ENCODE peak calls at places on chromosomes 12 and 14, in ten cellular contexts. I, J, X, E, O, F, G, U, L and M are unnamed samples. For H3K9me3, the result is how much of the 10 kb centered on the place peaks cover.

GRCh38 chr12:106455100-106455499 is 97.6 kb downstream of the POLR3B start:
- DNase-seq in I (no peak), J (no peak), X (no peak), E (no peak), O (no peak), F (no peak), G (no peak), U (no peak), L (no peak), M (no peak)

GRCh38 chr14:32512813-32513212 is 183.7 kb downstream of the AKAP6 start:
- DNase-seq in I (no peak), J (no peak), X (no peak), E (no peak), O (no peak), F (no peak), G (no peak), U (no peak), L (no peak), M (no peak)

GRCh38 chr14:79732911-79733310 is 478.4 kb downstream of the DIO2 start:
- DNase-seq in I (no peak), J (no peak), X (no peak), E (no peak), O (no peak), F (no peak), G (no peak), U (no peak), L (no peak), M (no peak)

GRCh38 chr12:49335955-49336644 is 888 bp downstream of the C1QL4 start:
- DNase-seq in I (no peak), J (no peak), X (no peak), E (no peak), O (no peak), F (no peak), G (no peak), U (no peak), L (no peak), M (peak)

GRCh38 chr12:587551-588322 is 75.5 kb downstream of the NINJ2 start:
- DNase-seq in I (peak), J (no peak), X (no peak), E (no peak), O (no peak), F (no peak), G (no peak), U (no peak), L (no peak), M (no peak)

GRCh38 chr12:18595406-18595805 is 142.4 kb downstream of the PLCZ1 start:
- DNase-seq in I (no peak), J (no peak), X (peak), E (no peak), O (no peak), F (no peak), G (no peak), U (no peak), L (no peak), M (no peak)

GRCh38 chr14:21039585-21040369 is 2.4 kb upstream of the RNASE7 start:
- DNase-seq in I (no peak), J (peak), X (peak), E (no peak), O (peak), F (peak), G (no peak), U (no peak), L (peak), M (peak)

GRCh38 chr12:51862947-51863346 is 14.4 kb upstream of the FIGNL2 start:
- DNase-seq in I (no peak), J (no peak), X (no peak), E (no peak), O (no peak), F (no peak), G (no peak), U (peak), L (peak), M (no peak)

GRCh38 chr12:26630546-26631027 is 202.4 kb downstream of the ITPR2 start:
- DNase-seq in I (no peak), J (no peak), X (peak), E (no peak), O (no peak), F (no peak), G (no peak), U (no peak), L (no peak), M (peak)

GRCh38 chr14:68246074-68246980 is 426.7 kb downstream of the RAD51B start:
- DNase-seq in I (no peak), J (no peak), X (no peak), E (no peak), O (no peak), F (no peak), G (no peak), U (no peak), L (no peak), M (peak)

GRCh38 chr14:22448035-22448904 is 140.8 kb downstream of the DAD1 start:
- DNase-seq in I (no peak), J (no peak), X (no peak), E (no peak), O (no peak), F (no peak), G (no peak), U (no peak), L (no peak), M (no peak)

GRCh38 chr14:46344327-46344937 is 307.1 kb downstream of the RPL10L start:
- DNase-seq in I (no peak), J (no peak), X (peak), E (no peak), O (peak), F (peak), G (no peak), U (no peak), L (peak), M (peak)

GRCh38 chr12:25811656-25812126 is 146.8 kb upstream of the RASSF8 start:
- DNase-seq in I (no peak), J (no peak), X (no peak), E (no peak), O (no peak), F (peak), G (no peak), U (no peak), L (no peak), M (peak)

GRCh38 chr12:18970603-18971002 is 158.9 kb upstream of the PLEKHA5 start:
- DNase-seq in I (no peak), J (no peak), X (no peak), E (no peak), O (no peak), F (no peak), G (no peak), U (no peak), L (peak), M (no peak)

GRCh38 chr14:37122288-37122687 is 50.1 kb downstream of the SLC25A21 start:
- DNase-seq in I (no peak), J (no peak), X (no peak), E (no peak), O (no peak), F (peak), G (no peak), U (no peak), L (no peak), M (peak)

GRCh38 chr12:48119078-48119833 is at the start of gene PFKM:
- DNase-seq in I (peak), J (peak), X (peak), E (peak), O (peak), F (peak), G (peak), U (peak), L (peak), M (peak)

GRCh38 chr14:100967178-100967577 is 63.7 kb upstream of the RTL1 start:
- DNase-seq in I (no peak), J (no peak), X (no peak), E (no peak), O (no peak), F (no peak), G (no peak), U (no peak), L (no peak), M (no peak)

GRCh38 chr14:99393059-99393655 is 87.5 kb downstream of the SETD3 start:
- DNase-seq in I (no peak), J (peak), X (no peak), E (peak), O (peak), F (peak), G (no peak), U (peak), L (peak), M (peak)

GRCh38 chr12:130017571-130018449 is 114.0 kb upstream of the TMEM132D start:
- DNase-seq in I (no peak), J (no peak), X (no peak), E (no peak), O (no peak), F (no peak), G (no peak), U (no peak), L (no peak), M (no peak)

DNA sequence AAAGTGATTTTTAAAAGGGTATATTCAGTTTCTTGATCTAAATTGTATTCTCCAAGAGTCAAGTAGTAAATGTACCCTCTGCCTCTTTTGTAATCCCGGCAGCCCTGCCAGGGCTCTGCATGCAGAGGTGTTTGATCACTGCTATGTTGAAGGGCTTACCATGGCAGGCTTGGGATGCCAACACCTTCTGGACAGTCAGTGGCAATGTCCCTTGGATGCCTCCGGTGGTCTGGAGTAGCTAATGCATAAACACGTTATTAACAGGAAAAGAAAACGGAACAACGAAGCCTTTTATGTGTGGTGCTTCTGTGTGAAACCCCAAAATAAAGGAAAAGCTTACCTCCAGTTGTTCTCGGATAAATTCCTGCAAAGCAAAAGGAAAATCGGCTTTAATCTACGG is 19.9 kb downstream of the EIF2B2 start:
- DNase-seq in I (no peak), J (no peak), X (no peak), E (peak), O (peak), F (no peak), G (no peak), U (no peak), L (peak), M (peak)
- TF ChIP-seq CTCF in I (peak), J (no peak), X (peak), E (peak), O (peak), F (peak), G (peak), U (peak), L (peak), M (peak)

GRCh38 chr14:26410189-26410685 is 187.6 kb downstream of the NOVA1 start:
- DNase-seq in I (no peak), J (no peak), X (no peak), E (no peak), O (no peak), F (no peak), G (no peak), U (no peak), L (no peak), M (no peak)

GRCh38 chr14:26415618-26416123 is 182.2 kb downstream of the NOVA1 start:
- DNase-seq in I (peak), J (peak), X (no peak), E (no peak), O (no peak), F (no peak), G (no peak), U (no peak), L (no peak), M (no peak)

GRCh38 chr14:26414103-26414502 is 183.7 kb downstream of the NOVA1 start:
- DNase-seq in I (no peak), J (no peak), X (no peak), E (no peak), O (no peak), F (no peak), G (no peak), U (no peak), L (no peak), M (no peak)

GRCh38 chr14:26412421-26412820 is 185.4 kb downstream of the NOVA1 start:
- DNase-seq in I (no peak), J (no peak), X (no peak), E (no peak), O (no peak), F (no peak), G (no peak), U (no peak), L (no peak), M (no peak)

DNA sequence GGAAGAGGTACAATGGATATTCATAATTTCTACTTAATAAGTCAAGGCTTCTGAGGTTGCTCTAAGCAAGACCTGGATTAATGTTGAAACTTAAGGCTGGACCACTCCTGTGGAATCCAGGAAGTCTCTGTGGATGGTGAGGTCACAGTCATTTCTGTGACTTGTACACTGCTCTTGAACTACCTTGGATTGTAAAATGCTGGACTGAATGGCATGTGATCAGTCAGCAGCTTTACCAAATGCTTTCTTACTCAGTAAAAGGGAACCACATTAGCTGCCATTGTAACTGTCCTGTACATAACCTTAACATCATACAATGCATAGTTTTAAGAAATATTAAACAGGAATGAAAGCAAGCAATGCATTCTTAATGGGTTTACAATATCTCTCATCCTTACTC is 182.9 kb downstream of the NOVA1 start:
- DNase-seq in I (no peak), J (no peak), X (no peak), E (no peak), O (no peak), F (no peak), G (no peak), U (no peak), L (no peak), M (peak)
- H3K9me3 ChIP-seq in I (under half), J (under half), X (under half), E (under half), O (under half), F (under half), G (under half), U (under half), L (under half), M (under half)

GRCh38 chr12:34626363-34627157 is 604.3 kb downstream of the ALG10 start:
- DNase-seq in I (no peak), J (no peak), X (no peak), E (no peak), O (no peak), F (no peak), G (no peak), U (no peak), L (no peak), M (no peak)

GRCh38 chr12:34625116-34625515 is 602.8 kb downstream of the ALG10 start:
- DNase-seq in I (no peak), J (no peak), X (no peak), E (no peak), O (no peak), F (peak), G (no peak), U (no peak), L (no peak), M (no peak)
- TF ChIP-seq CTCF in I (no peak), J (no peak), X (peak), E (peak), O (no peak), F (no peak), G (peak), U (peak), L (peak), M (no peak)

GRCh38 chr12:132338781-132339180 is 9.4 kb upstream of the GALNT9 start:
- DNase-seq in I (no peak), J (no peak), X (no peak), E (no peak), O (no peak), F (no peak), G (no peak), U (no peak), L (no peak), M (no peak)

GRCh38 chr12:132342322-132342721 is 12.9 kb upstream of the GALNT9 start:
- DNase-seq in I (no peak), J (no peak), X (peak), E (no peak), O (peak), F (no peak), G (no peak), U (no peak), L (peak), M (no peak)

GRCh38 chr12:132341318-132342050 is 12.1 kb upstream of the GALNT9 start:
- DNase-seq in I (no peak), J (no peak), X (no peak), E (no peak), O (no peak), F (no peak), G (no peak), U (no peak), L (no peak), M (no peak)

GRCh38 chr12:132339856-132340255 is 10.5 kb upstream of the GALNT9 start:
- DNase-seq in I (no peak), J (no peak), X (no peak), E (no peak), O (no peak), F (no peak), G (no peak), U (no peak), L (no peak), M (no peak)

DNA sequence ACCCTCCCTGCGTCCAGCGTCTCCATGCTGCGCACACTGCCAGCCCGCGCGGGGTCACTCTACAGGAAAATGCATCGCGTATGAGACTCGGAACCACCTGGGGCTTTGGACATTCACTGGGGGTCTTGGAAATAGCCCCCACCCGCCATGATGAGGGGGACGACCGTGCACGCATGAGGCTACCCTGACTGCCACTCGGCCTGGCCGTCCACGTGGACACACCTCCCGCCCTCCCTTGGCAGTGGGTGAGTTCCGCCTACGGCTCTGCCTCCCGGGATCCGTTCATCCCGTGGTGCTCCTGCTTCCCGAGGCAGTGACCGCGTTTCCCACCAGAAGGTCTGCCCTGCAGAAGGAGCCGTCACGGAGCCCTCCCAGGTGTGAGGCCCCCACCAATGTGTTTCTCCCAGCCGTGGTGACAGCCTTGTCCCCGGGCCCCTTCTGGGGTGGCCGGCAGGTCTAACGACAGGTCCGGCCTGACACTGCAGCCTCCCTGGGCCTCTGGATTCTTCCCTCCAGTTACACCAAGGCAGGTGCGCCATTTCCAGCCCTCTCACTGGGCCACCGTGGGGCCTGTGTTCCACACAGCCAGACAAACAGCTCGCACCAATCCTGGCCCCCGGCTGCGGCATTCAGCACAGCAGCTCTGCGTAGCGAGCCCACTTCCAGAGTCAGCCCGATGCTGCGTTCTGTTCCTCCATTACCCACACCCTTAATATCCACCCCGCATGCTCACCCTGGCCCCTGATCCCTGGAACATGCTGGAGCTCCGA is 11.1 kb upstream of the GALNT9 start:
- DNase-seq in I (no peak), J (no peak), X (no peak), E (no peak), O (no peak), F (no peak), G (no peak), U (no peak), L (no peak), M (no peak)
- H3K9me3 ChIP-seq in I (under half), J (under half), X (under half), E (under half), O (under half), F (under half), G (under half), U (under half), L (under half), M (under half)

GRCh38 chr12:121630791-121631190 is 4.5 kb downstream of the ORAI1 start:
- DNase-seq in I (no peak), J (no peak), X (no peak), E (no peak), O (no peak), F (no peak), G (no peak), U (no peak), L (no peak), M (no peak)

GRCh38 chr12:121626853-121627623 is 708 bp downstream of the ORAI1 start:
- DNase-seq in I (peak), J (peak), X (peak), E (peak), O (peak), F (no peak), G (peak), U (peak), L (peak), M (peak)

GRCh38 chr12:121628037-121628436 is 1.7 kb downstream of the ORAI1 start:
- DNase-seq in I (no peak), J (peak), X (peak), E (no peak), O (no peak), F (no peak), G (no peak), U (no peak), L (no peak), M (peak)

GRCh38 chr12:121628536-121628935 is 2.2 kb downstream of the ORAI1 start:
- DNase-seq in I (no peak), J (no peak), X (no peak), E (no peak), O (no peak), F (no peak), G (no peak), U (no peak), L (no peak), M (no peak)

GRCh38 chr12:121626087-121626852 is at the start of gene ORAI1:
- DNase-seq in I (peak), J (peak), X (peak), E (peak), O (peak), F (peak), G (peak), U (peak), L (peak), M (peak)
- TF ChIP-seq CTCF in I (no peak), J (no peak), X (no peak), E (peak), O (no peak), F (no peak), G (peak), U (no peak), L (no peak), M (peak)

DNA sequence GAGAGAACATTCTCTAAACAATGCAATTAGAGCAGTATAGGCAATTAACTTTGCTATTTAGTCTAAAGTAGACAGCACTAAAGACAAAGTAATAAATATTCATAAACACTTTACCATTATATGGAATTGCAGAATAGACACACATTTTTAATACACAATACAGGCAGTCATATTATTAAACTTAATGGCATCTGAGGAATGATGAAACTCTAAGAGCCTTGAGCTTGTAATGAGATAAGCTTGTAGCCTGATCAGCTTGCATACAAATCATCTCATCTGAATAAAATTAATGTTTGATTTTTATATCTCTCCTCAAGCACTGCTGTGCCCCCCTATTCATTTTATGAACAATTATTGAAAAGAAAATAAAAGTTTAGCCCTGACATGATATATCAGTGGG is 107.6 kb downstream of the MGAT4C start:
- DNase-seq in I (no peak), J (no peak), X (no peak), E (no peak), O (no peak), F (no peak), G (no peak), U (no peak), L (no peak), M (no peak)
- H3K9me3 ChIP-seq in I (under half), J (under half), X (under half), E (under half), O (under half), F (under half), G (under half), U (under half), L (under half), M (under half)